ENCODE peak calls at places on chromosomes 7 and 10, in seven cellular contexts. P, D, R, Y, T, G and S are unnamed samples.

GRCh38 chr7:18265611-18266281 is 229.8 kb upstream of the HDAC9 start:
- DNase-seq in P (no peak), T (no peak), D (no peak), Y (no peak), R (no peak), G (no peak), S (no peak)

GRCh38 chr7:137164251-137164650 is 179.3 kb downstream of the PTN start:
- DNase-seq in T (no peak), D (no peak), G (no peak), R (no peak), P (no peak), Y (no peak), S (no peak)

GRCh38 chr7:51606601-51607154 is 290.1 kb upstream of the COBL start:
- DNase-seq in D (no peak), T (no peak), Y (no peak), R (no peak), P (no peak), G (no peak), S (no peak)

GRCh38 chr7:7099584-7100014 is 82.7 kb upstream of the C1GALT1 start:
- DNase-seq in D (peak), T (peak), Y (peak), R (peak), P (no peak), G (peak), S (peak)

GRCh38 chr7:33842141-33842540 is 63.2 kb upstream of the BMPER start:
- DNase-seq in T (peak), Y (no peak), G (no peak), P (no peak), D (no peak), R (no peak), S (no peak)

GRCh38 chr7:34840176-34840785 is 182.3 kb downstream of the NPSR1 start:
- DNase-seq in R (no peak), Y (no peak), T (no peak), D (no peak), G (no peak), P (no peak), S (no peak)

GRCh38 chr7:98565114-98565513 is 52.0 kb upstream of the NPTX2 start:
- DNase-seq in Y (no peak), P (no peak), T (no peak), G (no peak), R (no peak), D (no peak), S (no peak)

GRCh38 chr10:1110674-1111119 is 54.5 kb downstream of the WDR37 start:
- DNase-seq in Y (no peak), T (no peak), P (no peak), R (no peak), D (no peak), G (no peak), S (no peak)

GRCh38 chr7:47738563-47739166 is 156.8 kb upstream of the TNS3 start:
- DNase-seq in D (no peak), R (no peak), G (no peak), T (no peak), Y (no peak), P (no peak), S (no peak)

GRCh38 chr7:158050441-158051371 is 536.9 kb downstream of the PTPRN2 start:
- DNase-seq in D (no peak), G (no peak), P (no peak), R (no peak), T (no peak), Y (no peak), S (no peak)

GRCh38 chr10:107487284-107487683 is 322.8 kb upstream of the SORCS1 start:
- DNase-seq in Y (peak), T (no peak), P (no peak), R (no peak), G (peak), D (no peak), S (no peak)